ENCODE peak calls at places on chromosome 9, in eight cellular contexts. One of them, this sample, is unnamed.

GRCh38 chr9:89687216-89687615 is 82.4 kb downstream of the GADD45G start:
- DNase-seq in colonic mucosa: no peak
- DNase-seq in trophoblast cell: no peak
- DNase-seq in CD8-positive, alpha-beta T cell: no peak
- DNase-seq in kidney: no peak
- DNase-seq in CD4-positive, alpha-beta T cell: no peak
- DNase-seq in CD8-positive, alpha-beta memory T cell: no peak
- DNase-seq in IMR-90: no peak
- DNase-seq in this sample: no peak

GRCh38 chr9:3730527-3730926 is 204.7 kb upstream of the RFX3 start:
- DNase-seq in colonic mucosa: no peak
- DNase-seq in trophoblast cell: no peak
- DNase-seq in CD8-positive, alpha-beta T cell: no peak
- DNase-seq in kidney: no peak
- DNase-seq in CD4-positive, alpha-beta T cell: no peak
- DNase-seq in CD8-positive, alpha-beta memory T cell: no peak
- DNase-seq in IMR-90: no peak
- DNase-seq in this sample: no peak

GRCh38 chr9:36101916-36102741 is 34.4 kb upstream of the GLIPR2 start:
- DNase-seq in colonic mucosa: no peak
- DNase-seq in trophoblast cell: peak; percentile 97
- DNase-seq in CD8-positive, alpha-beta T cell: no peak
- DNase-seq in kidney: no peak
- DNase-seq in CD4-positive, alpha-beta T cell: no peak
- DNase-seq in CD8-positive, alpha-beta memory T cell: no peak
- DNase-seq in IMR-90: peak; percentile 100
- DNase-seq in this sample: no peak

GRCh38 chr9:95027914-95028854 is 289.3 kb downstream of the FANCC start:
- DNase-seq in colonic mucosa: no peak
- DNase-seq in trophoblast cell: peak; percentile 39
- DNase-seq in CD8-positive, alpha-beta T cell: no peak
- DNase-seq in kidney: no peak
- DNase-seq in CD4-positive, alpha-beta T cell: no peak
- DNase-seq in CD8-positive, alpha-beta memory T cell: no peak
- DNase-seq in IMR-90: no peak
- DNase-seq in this sample: no peak

GRCh38 chr9:129639756-129640085 is 2.2 kb downstream of the ASB6 start:
- DNase-seq in colonic mucosa: no peak
- DNase-seq in trophoblast cell: no peak
- DNase-seq in CD8-positive, alpha-beta T cell: no peak
- DNase-seq in kidney: no peak
- DNase-seq in CD4-positive, alpha-beta T cell: no peak
- DNase-seq in CD8-positive, alpha-beta memory T cell: no peak
- DNase-seq in IMR-90: no peak
- DNase-seq in this sample: no peak

GRCh38 chr9:20242767-20243166 is 379.5 kb downstream of the MLLT3 start:
- DNase-seq in colonic mucosa: no peak
- DNase-seq in trophoblast cell: no peak
- DNase-seq in CD8-positive, alpha-beta T cell: peak; percentile 18
- DNase-seq in kidney: no peak
- DNase-seq in CD4-positive, alpha-beta T cell: peak; percentile 10
- DNase-seq in CD8-positive, alpha-beta memory T cell: peak; percentile 45
- DNase-seq in IMR-90: no peak
- DNase-seq in this sample: no peak

GRCh38 chr9:93669116-93669957 is 93.0 kb downstream of the PHF2 start:
- DNase-seq in colonic mucosa: peak; percentile 12
- DNase-seq in trophoblast cell: no peak
- DNase-seq in CD8-positive, alpha-beta T cell: peak; percentile 9
- DNase-seq in kidney: peak; percentile 61
- DNase-seq in CD4-positive, alpha-beta T cell: no peak
- DNase-seq in CD8-positive, alpha-beta memory T cell: no peak
- DNase-seq in IMR-90: no peak
- DNase-seq in this sample: peak; percentile 1

GRCh38 chr9:84122572-84122971 is 142.0 kb downstream of the RMI1 start:
- DNase-seq in colonic mucosa: no peak
- DNase-seq in trophoblast cell: no peak
- DNase-seq in CD8-positive, alpha-beta T cell: no peak
- DNase-seq in kidney: no peak
- DNase-seq in CD4-positive, alpha-beta T cell: no peak
- DNase-seq in CD8-positive, alpha-beta memory T cell: no peak
- DNase-seq in IMR-90: no peak
- DNase-seq in this sample: no peak

GRCh38 chr9:89533396-89534187 is 35.7 kb upstream of the SEMA4D start:
- DNase-seq in colonic mucosa: no peak
- DNase-seq in trophoblast cell: peak; percentile 28
- DNase-seq in CD8-positive, alpha-beta T cell: no peak
- DNase-seq in kidney: no peak
- DNase-seq in CD4-positive, alpha-beta T cell: no peak
- DNase-seq in CD8-positive, alpha-beta memory T cell: no peak
- DNase-seq in IMR-90: no peak
- DNase-seq in this sample: no peak

GRCh38 chr9:6078382-6079105 is 63.1 kb upstream of the RANBP6 start:
- DNase-seq in colonic mucosa: no peak
- DNase-seq in trophoblast cell: peak; percentile 7
- DNase-seq in CD8-positive, alpha-beta T cell: no peak
- DNase-seq in kidney: no peak
- DNase-seq in CD4-positive, alpha-beta T cell: no peak
- DNase-seq in CD8-positive, alpha-beta memory T cell: no peak
- DNase-seq in IMR-90: no peak
- DNase-seq in this sample: no peak

GRCh38 chr9:35518212-35518917 is 28.5 kb downstream of the RUSC2 start:
- DNase-seq in colonic mucosa: no peak
- DNase-seq in trophoblast cell: peak; percentile 96
- DNase-seq in CD8-positive, alpha-beta T cell: no peak
- DNase-seq in kidney: no peak
- DNase-seq in CD4-positive, alpha-beta T cell: no peak
- DNase-seq in CD8-positive, alpha-beta memory T cell: no peak
- DNase-seq in IMR-90: peak; percentile 94
- DNase-seq in this sample: no peak

GRCh38 chr9:96758845-96759673 is 18.8 kb downstream of the ZNF510 start:
- DNase-seq in colonic mucosa: no peak
- DNase-seq in trophoblast cell: no peak
- DNase-seq in CD8-positive, alpha-beta T cell: no peak
- DNase-seq in kidney: no peak
- DNase-seq in CD4-positive, alpha-beta T cell: no peak
- DNase-seq in CD8-positive, alpha-beta memory T cell: no peak
- DNase-seq in IMR-90: no peak
- DNase-seq in this sample: no peak
- H3K9me3 ChIP-seq in colonic mucosa: peaks cover 20% of the 10 kb centered on the region
- H3K9me3 ChIP-seq in trophoblast cell: peaks cover 4% of the 10 kb centered on the region
- H3K9me3 ChIP-seq in CD8-positive, alpha-beta T cell: peaks cover 64% of the 10 kb centered on the region
- H3K9me3 ChIP-seq in kidney: peaks cover 95% of the 10 kb centered on the region
- H3K9me3 ChIP-seq in CD4-positive, alpha-beta T cell: peaks cover 98% of the 10 kb centered on the region
- H3K9me3 ChIP-seq in CD8-positive, alpha-beta memory T cell: peaks cover 77% of the 10 kb centered on the region
- H3K9me3 ChIP-seq in IMR-90: peaks cover 73% of the 10 kb centered on the region
- H3K9me3 ChIP-seq in this sample: peaks cover 66% of the 10 kb centered on the region

DNA sequence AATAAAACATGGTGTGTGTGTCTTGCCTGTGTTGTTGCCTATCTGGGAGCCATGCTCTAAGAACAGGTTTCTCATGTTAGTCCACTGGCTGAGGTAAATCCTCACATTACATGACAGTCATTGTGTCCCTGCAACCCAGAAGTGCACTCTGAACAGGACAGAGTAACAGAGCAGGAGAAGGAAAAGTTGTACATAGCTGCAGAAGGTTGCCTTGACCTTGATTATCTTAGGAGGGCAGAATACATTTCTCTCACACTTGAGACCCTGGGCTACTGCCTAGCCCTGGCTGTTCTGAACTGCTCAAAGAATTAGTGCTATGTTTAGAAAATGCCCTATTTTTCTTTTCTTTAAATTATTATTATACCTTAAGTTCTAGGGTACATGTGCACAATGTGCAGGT is 16.9 kb downstream of the ZNF189 start:
- DNase-seq in colonic mucosa: no peak
- DNase-seq in trophoblast cell: no peak
- DNase-seq in CD8-positive, alpha-beta T cell: no peak
- DNase-seq in kidney: no peak
- DNase-seq in CD4-positive, alpha-beta T cell: no peak
- DNase-seq in CD8-positive, alpha-beta memory T cell: no peak
- DNase-seq in IMR-90: no peak
- DNase-seq in this sample: no peak
- H3K9me3 ChIP-seq in colonic mucosa: peaks cover 6% of the 10 kb centered on the region
- H3K9me3 ChIP-seq in trophoblast cell: no peaks in the 10 kb centered on the region
- H3K9me3 ChIP-seq in CD8-positive, alpha-beta T cell: peaks cover 17% of the 10 kb centered on the region
- H3K9me3 ChIP-seq in kidney: peaks cover 23% of the 10 kb centered on the region
- H3K9me3 ChIP-seq in CD4-positive, alpha-beta T cell: peaks cover 65% of the 10 kb centered on the region
- H3K9me3 ChIP-seq in CD8-positive, alpha-beta memory T cell: peaks cover 21% of the 10 kb centered on the region
- H3K9me3 ChIP-seq in IMR-90: peaks cover 24% of the 10 kb centered on the region
- H3K9me3 ChIP-seq in this sample: peaks cover 21% of the 10 kb centered on the region

GRCh38 chr9:135639196-135639595 is at the start of gene GLT6D1:
- DNase-seq in colonic mucosa: no peak
- DNase-seq in trophoblast cell: no peak
- DNase-seq in CD8-positive, alpha-beta T cell: no peak
- DNase-seq in kidney: no peak
- DNase-seq in CD4-positive, alpha-beta T cell: no peak
- DNase-seq in CD8-positive, alpha-beta memory T cell: no peak
- DNase-seq in IMR-90: no peak
- DNase-seq in this sample: no peak

GRCh38 chr9:135641047-135641446 is 1.7 kb upstream of the GLT6D1 start:
- DNase-seq in colonic mucosa: no peak
- DNase-seq in trophoblast cell: no peak
- DNase-seq in CD8-positive, alpha-beta T cell: no peak
- DNase-seq in kidney: no peak
- DNase-seq in CD4-positive, alpha-beta T cell: no peak
- DNase-seq in CD8-positive, alpha-beta memory T cell: no peak
- DNase-seq in IMR-90: no peak
- DNase-seq in this sample: no peak

GRCh38 chr9:135644631-135645218 is 5.4 kb upstream of the GLT6D1 start:
- DNase-seq in colonic mucosa: no peak
- DNase-seq in trophoblast cell: no peak
- DNase-seq in CD8-positive, alpha-beta T cell: no peak
- DNase-seq in kidney: no peak
- DNase-seq in CD4-positive, alpha-beta T cell: no peak
- DNase-seq in CD8-positive, alpha-beta memory T cell: no peak
- DNase-seq in IMR-90: no peak
- DNase-seq in this sample: no peak

DNA sequence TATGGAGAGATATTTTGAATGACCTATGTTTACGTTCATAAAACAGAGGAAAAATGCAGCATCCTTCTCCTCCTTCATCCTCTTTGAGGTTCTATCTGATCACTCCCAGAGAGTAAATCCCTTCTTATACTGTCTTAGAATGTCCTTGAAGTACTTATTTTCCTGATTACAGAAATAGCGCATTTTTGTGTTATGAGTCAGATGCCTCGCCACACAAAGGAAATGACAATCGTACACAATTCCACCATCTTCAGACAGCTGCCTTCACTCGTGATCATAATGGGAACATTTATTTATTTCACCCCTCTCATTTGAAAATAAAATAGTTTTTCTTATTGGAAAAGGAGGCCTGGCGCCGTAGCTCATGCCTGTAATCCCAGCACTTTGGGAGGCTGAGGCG is 2.4 kb upstream of the GLT6D1 start:
- DNase-seq in colonic mucosa: no peak
- DNase-seq in trophoblast cell: no peak
- DNase-seq in CD8-positive, alpha-beta T cell: no peak
- DNase-seq in kidney: no peak
- DNase-seq in CD4-positive, alpha-beta T cell: no peak
- DNase-seq in CD8-positive, alpha-beta memory T cell: no peak
- DNase-seq in IMR-90: peak; percentile 8
- DNase-seq in this sample: no peak
- H3K9me3 ChIP-seq in colonic mucosa: peaks cover 5% of the 10 kb centered on the region
- H3K9me3 ChIP-seq in trophoblast cell: peaks cover 16% of the 10 kb centered on the region
- H3K9me3 ChIP-seq in CD8-positive, alpha-beta T cell: no peaks in the 10 kb centered on the region
- H3K9me3 ChIP-seq in kidney: peaks cover 11% of the 10 kb centered on the region
- H3K9me3 ChIP-seq in CD4-positive, alpha-beta T cell: peaks cover 15% of the 10 kb centered on the region
- H3K9me3 ChIP-seq in CD8-positive, alpha-beta memory T cell: no peaks in the 10 kb centered on the region
- H3K9me3 ChIP-seq in IMR-90: peaks cover 5% of the 10 kb centered on the region
- H3K9me3 ChIP-seq in this sample: peaks cover 5% of the 10 kb centered on the region

DNA sequence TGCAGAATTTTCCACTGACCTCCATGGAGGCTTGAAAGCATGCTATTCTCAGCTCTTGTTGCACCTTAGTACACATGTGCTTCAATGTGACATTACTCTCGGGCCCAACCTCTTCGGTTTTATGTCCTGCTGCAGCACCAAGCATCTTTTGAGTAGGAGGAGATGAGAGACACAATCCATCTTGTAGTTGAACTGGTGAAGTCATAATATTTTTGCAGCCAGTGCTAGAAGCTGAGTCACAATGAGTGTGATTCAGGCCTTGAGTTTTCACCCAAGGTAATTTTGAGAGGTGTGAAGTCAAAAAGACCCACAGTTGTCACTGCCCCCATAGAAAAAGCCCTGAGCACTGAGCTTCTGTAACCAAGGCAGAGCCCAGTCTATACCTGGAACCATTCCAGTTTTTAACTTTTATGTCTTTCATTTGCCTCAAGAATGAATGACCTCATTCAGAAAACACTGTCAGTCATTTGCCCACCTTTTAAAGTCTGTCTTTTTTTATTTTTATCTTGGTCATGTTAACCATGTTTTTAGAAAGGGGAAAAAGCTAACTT is 117.7 kb downstream of the ZNF462 start:
- DNase-seq in colonic mucosa: no peak
- DNase-seq in trophoblast cell: no peak
- DNase-seq in CD8-positive, alpha-beta T cell: no peak
- DNase-seq in kidney: no peak
- DNase-seq in CD4-positive, alpha-beta T cell: no peak
- DNase-seq in CD8-positive, alpha-beta memory T cell: no peak
- DNase-seq in IMR-90: peak; percentile 36
- DNase-seq in this sample: no peak
- H3K9me3 ChIP-seq in colonic mucosa: no peaks in the 10 kb centered on the region
- H3K9me3 ChIP-seq in trophoblast cell: no peaks in the 10 kb centered on the region
- H3K9me3 ChIP-seq in CD8-positive, alpha-beta T cell: no peaks in the 10 kb centered on the region
- H3K9me3 ChIP-seq in kidney: no peaks in the 10 kb centered on the region
- H3K9me3 ChIP-seq in CD4-positive, alpha-beta T cell: no peaks in the 10 kb centered on the region
- H3K9me3 ChIP-seq in CD8-positive, alpha-beta memory T cell: no peaks in the 10 kb centered on the region
- H3K9me3 ChIP-seq in IMR-90: no peaks in the 10 kb centered on the region
- H3K9me3 ChIP-seq in this sample: no peaks in the 10 kb centered on the region

GRCh38 chr9:137129089-137129455 is 9.9 kb upstream of the GRIN1 start:
- DNase-seq in colonic mucosa: peak; percentile 33
- DNase-seq in trophoblast cell: no peak
- DNase-seq in CD8-positive, alpha-beta T cell: no peak
- DNase-seq in kidney: no peak
- DNase-seq in CD4-positive, alpha-beta T cell: no peak
- DNase-seq in CD8-positive, alpha-beta memory T cell: no peak
- DNase-seq in IMR-90: peak; percentile 25
- DNase-seq in this sample: no peak
- H3K9me3 ChIP-seq in colonic mucosa: no peaks in the 10 kb centered on the region
- H3K9me3 ChIP-seq in trophoblast cell: peaks cover 3% of the 10 kb centered on the region
- H3K9me3 ChIP-seq in CD8-positive, alpha-beta T cell: no peaks in the 10 kb centered on the region
- H3K9me3 ChIP-seq in kidney: no peaks in the 10 kb centered on the region
- H3K9me3 ChIP-seq in CD4-positive, alpha-beta T cell: peaks cover 4% of the 10 kb centered on the region
- H3K9me3 ChIP-seq in CD8-positive, alpha-beta memory T cell: no peaks in the 10 kb centered on the region
- H3K9me3 ChIP-seq in IMR-90: peaks cover 4% of the 10 kb centered on the region
- H3K9me3 ChIP-seq in this sample: no peaks in the 10 kb centered on the region

GRCh38 chr9:88414298-88414697 is 26.1 kb downstream of the SPIN1 start:
- DNase-seq in colonic mucosa: no peak
- DNase-seq in trophoblast cell: no peak
- DNase-seq in CD8-positive, alpha-beta T cell: no peak
- DNase-seq in kidney: no peak
- DNase-seq in CD4-positive, alpha-beta T cell: no peak
- DNase-seq in CD8-positive, alpha-beta memory T cell: no peak
- DNase-seq in IMR-90: no peak
- DNase-seq in this sample: no peak
- H3K9me3 ChIP-seq in colonic mucosa: no peaks in the 10 kb centered on the region
- H3K9me3 ChIP-seq in trophoblast cell: peaks cover 9% of the 10 kb centered on the region
- H3K9me3 ChIP-seq in CD8-positive, alpha-beta T cell: peaks cover 27% of the 10 kb centered on the region
- H3K9me3 ChIP-seq in kidney: peaks cover 3% of the 10 kb centered on the region
- H3K9me3 ChIP-seq in CD4-positive, alpha-beta T cell: peaks cover 42% of the 10 kb centered on the region
- H3K9me3 ChIP-seq in CD8-positive, alpha-beta memory T cell: peaks cover 12% of the 10 kb centered on the region
- H3K9me3 ChIP-seq in IMR-90: peaks cover 10% of the 10 kb centered on the region
- H3K9me3 ChIP-seq in this sample: peaks cover 6% of the 10 kb centered on the region

GRCh38 chr9:135916998-135917397 is 9.7 kb upstream of the CAMSAP1 start:
- DNase-seq in colonic mucosa: no peak
- DNase-seq in trophoblast cell: no peak
- DNase-seq in CD8-positive, alpha-beta T cell: no peak
- DNase-seq in kidney: no peak
- DNase-seq in CD4-positive, alpha-beta T cell: no peak
- DNase-seq in CD8-positive, alpha-beta memory T cell: no peak
- DNase-seq in IMR-90: no peak
- DNase-seq in this sample: no peak
- H3K9me3 ChIP-seq in colonic mucosa: no peaks in the 10 kb centered on the region
- H3K9me3 ChIP-seq in trophoblast cell: peaks cover 27% of the 10 kb centered on the region
- H3K9me3 ChIP-seq in CD8-positive, alpha-beta T cell: no peaks in the 10 kb centered on the region
- H3K9me3 ChIP-seq in kidney: peaks cover 12% of the 10 kb centered on the region
- H3K9me3 ChIP-seq in CD4-positive, alpha-beta T cell: peaks cover 60% of the 10 kb centered on the region
- H3K9me3 ChIP-seq in CD8-positive, alpha-beta memory T cell: peaks cover 26% of the 10 kb centered on the region
- H3K9me3 ChIP-seq in IMR-90: peaks cover 44% of the 10 kb centered on the region
- H3K9me3 ChIP-seq in this sample: peaks cover 15% of the 10 kb centered on the region

This sample was measured in T-helper 17 cell.